ENCODE peak calls at places on chromosomes 2 and 18, in nine cellular contexts. J is colonic mucosa; P is ovary; Z is left lung; O is GM12865; V is activated CD8-positive, alpha-beta T cell treated with anti-CD3 and anti-CD28 coated beads for 36 hours; E is cardiac fibroblast; M is AG09319; N is tibial artery. Y is an unnamed sample.

GRCh38 chr2:226030369-226031077 is 631.0 kb downstream of the NYAP2 start:
- DNase-seq in P (peak), Z (no peak), E (no peak), N (no peak), M (no peak), O (no peak), V (peak), J (no peak), Y (no peak)

GRCh38 chr2:165293439-165294420 is 54.5 kb downstream of the SCN2A start:
- DNase-seq in O (peak), E (peak), M (peak), Z (no peak), V (peak), P (peak), J (peak), N (no peak), Y (no peak)

GRCh38 chr2:27042159-27042661 is 9.3 kb upstream of the AGBL5 start:
- DNase-seq in E (no peak), Z (no peak), O (peak), N (no peak), P (no peak), M (no peak), J (no peak), V (no peak), Y (no peak)

GRCh38 chr18:75492897-75493296 is 65.4 kb upstream of the SMIM21 start:
- DNase-seq in J (no peak), N (no peak), O (no peak), V (no peak), E (no peak), M (no peak), P (no peak), Z (no peak), Y (no peak)

GRCh38 chr2:73018188-73018825 is 53.2 kb downstream of the SFXN5 start:
- DNase-seq in P (no peak), M (peak), O (no peak), J (no peak), Z (no peak), E (peak), N (no peak), V (no peak), Y (no peak)

GRCh38 chr2:155223781-155224406 is 525.4 kb downstream of the KCNJ3 start:
- DNase-seq in P (no peak), E (peak), M (no peak), Z (no peak), N (no peak), J (no peak), O (peak), V (no peak), Y (no peak)

GRCh38 chr2:97693476-97693875 is 19.9 kb upstream of the ZAP70 start:
- DNase-seq in O (no peak), E (peak), P (no peak), J (no peak), N (no peak), M (no peak), Z (no peak), V (no peak), Y (no peak)

GRCh38 chr2:225275443-225275842 is 124.1 kb upstream of the NYAP2 start:
- DNase-seq in N (no peak), V (no peak), O (no peak), Z (no peak), P (no peak), M (no peak), J (no peak), E (no peak), Y (no peak)

GRCh38 chr2:200454839-200455801 is 54.7 kb downstream of the KCTD18 start:
- DNase-seq in Z (no peak), E (peak), N (no peak), M (no peak), J (no peak), P (no peak), O (peak), V (peak), Y (no peak)

GRCh38 chr2:88959480-88960204 is 268.2 kb downstream of the RPIA start:
- DNase-seq in O (no peak), J (no peak), Z (no peak), P (no peak), N (no peak), M (no peak), E (peak), V (no peak), Y (no peak)

GRCh38 chr2:74233648-74234047 is 35.2 kb downstream of the MTHFD2 start:
- DNase-seq in P (no peak), N (no peak), Z (no peak), E (no peak), O (no peak), J (no peak), M (no peak), V (no peak), Y (no peak)

DNA sequence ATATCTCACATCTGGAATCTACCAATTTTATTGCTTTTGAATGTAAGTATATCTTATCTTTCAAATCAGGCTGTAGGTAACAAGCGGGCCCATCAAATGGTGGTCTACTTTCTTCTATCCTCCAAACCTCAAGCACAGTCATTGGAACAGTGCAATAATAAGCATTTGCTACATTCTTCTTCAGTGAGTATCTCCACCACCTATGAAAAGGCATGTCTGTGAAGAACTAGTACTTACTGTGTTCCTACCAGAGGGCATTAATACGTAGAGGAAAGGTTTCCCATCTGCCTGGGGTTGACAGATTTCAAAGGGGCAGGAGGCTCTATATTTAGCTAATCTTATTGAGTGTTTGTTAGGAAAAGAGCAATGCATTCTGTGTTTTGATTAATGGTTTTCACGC is 411.1 kb downstream of the NCKAP5 start:
- DNase-seq in J (no peak), O (no peak), V (no peak), Z (no peak), M (no peak), N (no peak), E (no peak), P (no peak), Y (no peak)
- TF ChIP-seq CTCF in J (no peak), O (no peak), V (no peak), Z (no peak), M (no peak), N (no peak), E (no peak), P (no peak), Y (no peak)

GRCh38 chr2:63425079-63425416 is 163.2 kb downstream of the WDPCP start:
- DNase-seq in M (no peak), O (no peak), J (no peak), P (no peak), N (no peak), Z (no peak), V (no peak), E (no peak), Y (no peak)

GRCh38 chr2:63425606-63426005 is 162.7 kb downstream of the WDPCP start:
- DNase-seq in Z (no peak), O (no peak), V (no peak), N (no peak), M (no peak), E (peak), P (no peak), J (no peak), Y (no peak)

GRCh38 chr2:63424329-63425078 is 163.8 kb downstream of the WDPCP start:
- DNase-seq in O (peak), Z (no peak), V (peak), M (no peak), J (no peak), E (peak), P (no peak), N (no peak), Y (no peak)
- TF ChIP-seq CTCF in O (peak), Z (peak), V (peak), M (peak), J (peak), E (peak), P (no peak), N (no peak), Y (no peak)

GRCh38 chr2:209577376-209578357 is 153.8 kb downstream of the MAP2 start:
- DNase-seq in M (no peak), O (peak), J (no peak), N (no peak), V (no peak), P (no peak), Z (no peak), E (peak), Y (no peak)
- TF ChIP-seq CTCF in M (peak), O (peak), J (peak), N (peak), V (peak), P (no peak), Z (no peak), E (peak), Y (no peak)

DNA sequence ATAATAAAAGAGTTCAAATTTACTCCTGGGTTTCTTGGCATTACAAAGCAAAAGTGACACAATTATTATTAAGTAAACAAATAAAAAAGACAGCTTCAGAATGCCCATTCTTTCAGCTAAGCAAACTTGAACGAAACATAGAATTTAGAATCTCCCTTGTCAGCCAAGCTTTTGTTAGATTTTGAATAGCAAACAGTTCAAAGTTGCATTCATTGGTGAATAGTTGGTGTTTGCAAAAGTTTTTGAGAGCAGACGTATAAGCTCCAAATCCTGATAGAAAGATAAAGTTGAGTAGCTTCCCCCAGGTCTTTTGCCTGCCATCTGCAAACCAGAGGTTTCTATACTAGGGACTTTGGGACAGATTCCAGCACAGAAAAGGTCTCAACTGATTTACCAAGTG is 434.3 kb upstream of the TNP1 start:
- DNase-seq in E (no peak), M (no peak), O (no peak), V (no peak), Z (no peak), P (no peak), J (no peak), N (no peak), Y (no peak)
- TF ChIP-seq CTCF in E (no peak), M (no peak), O (no peak), V (no peak), Z (no peak), P (no peak), J (no peak), N (no peak), Y (no peak)

Y was measured in omental fat pad.